ENCODE peak calls at places on chromosomes 4 and X, in seven cellular contexts. M is mesendoderm, F is neuronal stem cell, O is H9, G is IMR-90, X is mesenchymal stem cell, I is H1. B is an unnamed sample.

GRCh38 chrX:45788941-45789348 is 588.3 kb upstream of the DIPK2B start:
- DNase-seq in M (peak; percentile 69), F (no peak), O (no peak), G (peak; percentile 52), X (peak; percentile 52), I (no peak), B (no peak)

GRCh38 chr4:8522160-8523120 is 57.8 kb upstream of the GPR78 start:
- DNase-seq in M (no peak), F (no peak), O (no peak), G (no peak), X (no peak), I (no peak), B (peak; percentile 37)

GRCh38 chr4:81454498-81454897 is 17.2 kb downstream of the RASGEF1B start:
- DNase-seq in M (no peak), F (no peak), O (no peak), G (peak; percentile 14), X (no peak), I (no peak), B (peak; percentile 52)

GRCh38 chrX:8049827-8050226 is 121.2 kb downstream of the VCX2 start:
- DNase-seq in M (no peak), F (no peak), O (no peak), G (no peak), X (no peak), I (no peak), B (no peak)

GRCh38 chr4:89290727-89291126 is 16.9 kb downstream of the GPRIN3 start:
- DNase-seq in M (no peak), F (no peak), O (no peak), G (no peak), X (no peak), I (no peak), B (no peak)

GRCh38 chr4:155207534-155208257 is 740 bp upstream of the NPY2R start:
- DNase-seq in M (peak; percentile 90), F (peak; percentile 58), O (peak; percentile 77), G (no peak), X (no peak), I (peak; percentile 19), B (no peak)

GRCh38 chrX:131854586-131854985 is 168.5 kb upstream of the STK26 start:
- DNase-seq in M (peak; percentile 7), F (no peak), O (no peak), G (no peak), X (peak; percentile 29), I (no peak), B (no peak)

GRCh38 chr4:154467886-154468285 is 23.7 kb downstream of the DCHS2 start:
- DNase-seq in M (no peak), F (no peak), O (no peak), G (peak; percentile 32), X (no peak), I (no peak), B (no peak)

GRCh38 chrX:49610718-49611310 is 12.0 kb downstream of the GAGE1 start:
- DNase-seq in M (no peak), F (no peak), O (no peak), G (no peak), X (no peak), I (no peak), B (no peak)

GRCh38 chr4:176726803-176727202 is 65.9 kb downstream of the VEGFC start:
- DNase-seq in M (no peak), F (no peak), O (no peak), G (peak; percentile 97), X (peak; percentile 78), I (no peak), B (no peak)

GRCh38 chrX:39309721-39310152 is 508.5 kb downstream of the MID1IP1 start:
- DNase-seq in M (peak; percentile 86), F (no peak), O (no peak), G (no peak), X (peak; percentile 66), I (no peak), B (peak; percentile 17)

GRCh38 chr4:71607780-71608673 is 175.9 kb downstream of the GC start:
- DNase-seq in M (peak; percentile 62), F (no peak), O (no peak), G (peak; percentile 6), X (peak; percentile 22), I (no peak), B (no peak)

GRCh38 chr4:57084360-57084759 is 25.8 kb downstream of the IGFBP7 start:
- DNase-seq in M (no peak), F (no peak), O (no peak), G (no peak), X (no peak), I (no peak), B (no peak)

GRCh38 chr4:33188733-33189132 is 2468.6 kb downstream of the PCDH7 start:
- DNase-seq in M (no peak), F (no peak), O (no peak), G (no peak), X (no peak), I (no peak), B (no peak)
- H4K8ac ChIP-seq in M (no peak overlapping the region), F (no peak overlapping the region), O (no peak overlapping the region), G (no peak overlapping the region), X (no peak overlapping the region), I (no peak overlapping the region), B (no peak overlapping the region)

DNA sequence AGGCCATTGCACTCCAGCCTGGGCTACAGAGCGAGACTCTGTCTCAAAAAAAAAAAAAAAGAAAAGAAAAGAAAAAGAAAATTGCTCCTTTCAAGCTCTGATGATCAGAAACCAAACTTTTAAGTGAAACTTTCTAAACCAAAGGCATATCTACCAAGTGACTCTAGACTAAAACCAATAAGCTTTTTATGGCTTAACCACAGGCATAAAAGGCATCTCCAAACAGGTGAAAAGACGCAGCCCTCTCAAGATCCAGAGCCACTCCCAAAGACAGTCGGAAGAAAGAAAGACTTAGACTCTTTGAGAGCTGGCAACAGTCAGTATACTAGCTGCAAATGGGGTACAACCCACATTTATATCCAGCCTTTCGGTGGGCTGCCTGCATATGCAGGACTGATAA is 117.1 kb upstream of the AP1S2 start:
- DNase-seq in M (no peak), F (no peak), O (no peak), G (no peak), X (no peak), I (no peak), B (no peak)
- H4K8ac ChIP-seq in M (no peak overlapping the region), F (no peak overlapping the region), O (no peak overlapping the region), G (no peak overlapping the region), X (no peak overlapping the region), I (no peak overlapping the region), B (no peak overlapping the region)

DNA sequence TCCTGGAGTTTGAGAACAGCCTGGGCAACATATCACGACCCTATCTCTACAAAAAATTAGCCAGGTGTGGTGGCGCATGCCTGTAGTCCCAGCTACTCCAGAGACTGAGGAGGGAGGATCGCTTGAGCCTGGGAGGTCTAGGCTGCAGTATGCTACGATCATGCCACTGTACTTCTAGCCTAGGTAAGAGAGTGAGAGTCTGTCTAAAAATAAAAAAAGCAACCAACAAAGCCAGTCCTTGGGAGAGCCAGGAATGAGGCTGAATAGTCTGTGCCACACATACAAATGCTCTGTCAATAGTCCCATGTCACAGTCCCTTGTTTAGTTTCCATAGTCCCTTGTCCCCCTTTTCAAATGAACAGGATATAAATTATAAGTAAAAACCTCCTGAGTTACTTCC is 19.3 kb upstream of the PRSS48 start:
- DNase-seq in M (no peak), F (no peak), O (no peak), G (no peak), X (no peak), I (no peak), B (no peak)
- H4K8ac ChIP-seq in M (no peak overlapping the region), F (no peak overlapping the region), O (no peak overlapping the region), G (no peak overlapping the region), X (no peak overlapping the region), I (no peak overlapping the region), B (no peak overlapping the region)

GRCh38 chr4:113524505-113525186 is 236.9 kb downstream of the CAMK2D start:
- DNase-seq in M (no peak), F (no peak), O (no peak), G (no peak), X (no peak), I (no peak), B (no peak)

GRCh38 chr4:113524096-113524495 is 237.4 kb downstream of the CAMK2D start:
- DNase-seq in M (no peak), F (no peak), O (no peak), G (no peak), X (no peak), I (no peak), B (no peak)

DNA sequence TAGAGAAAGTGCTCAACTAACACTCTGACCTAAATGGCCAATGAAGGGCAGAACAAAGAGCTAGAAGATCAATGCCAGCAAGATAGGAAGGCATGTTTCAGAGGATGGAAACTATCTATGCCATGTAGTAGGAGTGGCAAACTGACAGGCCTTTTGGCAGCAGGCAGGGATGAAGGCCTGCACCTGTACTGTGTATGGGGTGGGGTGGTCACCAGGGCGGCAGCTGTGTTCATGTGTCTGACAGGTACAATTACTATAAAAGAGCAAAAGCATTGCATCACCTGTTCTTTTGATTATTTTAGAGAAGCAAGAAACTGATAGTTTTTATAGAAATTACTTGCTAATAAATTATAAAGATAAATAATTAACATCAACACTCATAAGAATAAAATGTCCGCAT is 239.1 kb downstream of the CAMK2D start:
- DNase-seq in M (no peak), F (no peak), O (no peak), G (no peak), X (no peak), I (no peak), B (no peak)
- H4K8ac ChIP-seq in M (no peak overlapping the region), F (no peak overlapping the region), O (no peak overlapping the region), G (no peak overlapping the region), X (no peak overlapping the region), I (no peak overlapping the region), B (no peak overlapping the region)

GRCh38 chr4:147620315-147620714 is 3.1 kb downstream of the TMEM184C start:
- DNase-seq in M (no peak), F (no peak), O (no peak), G (no peak), X (no peak), I (no peak), B (no peak)
- H4K8ac ChIP-seq in M (no peak overlapping the region), F (no peak overlapping the region), O (no peak overlapping the region), G (no peak overlapping the region), X (no peak overlapping the region), I (no peak overlapping the region), B (no peak overlapping the region)